ENCODE peak calls at places on chromosomes 3 and 15, in ten cellular contexts. One of them, this sample, is unnamed.

GRCh38 chr3:10198761-10199688 is 34.3 kb downstream of the IRAK2 start:
- DNase-seq in type B pancreatic cell: no peak
- DNase-seq in GM12864: peak
- DNase-seq in GM19239: peak
- DNase-seq in glutamatergic neuron: no peak
- DNase-seq in lower leg skin: peak
- DNase-seq in fibroblast of lung: peak
- DNase-seq in AG20443: peak
- DNase-seq in activated T-helper 1 cell treated with Interleukin-2 at 50 U/mL for 16 hours: peak
- DNase-seq in kidney epithelial cell: peak
- DNase-seq in this sample: no peak

GRCh38 chr3:81443948-81444347 is 317.5 kb downstream of the GBE1 start:
- DNase-seq in type B pancreatic cell: no peak
- DNase-seq in GM12864: no peak
- DNase-seq in GM19239: no peak
- DNase-seq in glutamatergic neuron: no peak
- DNase-seq in lower leg skin: no peak
- DNase-seq in fibroblast of lung: peak
- DNase-seq in AG20443: peak
- DNase-seq in activated T-helper 1 cell treated with Interleukin-2 at 50 U/mL for 16 hours: no peak
- DNase-seq in kidney epithelial cell: no peak
- DNase-seq in this sample: no peak

GRCh38 chr15:26191216-26191615 is 328.1 kb upstream of the ATP10A start:
- DNase-seq in type B pancreatic cell: no peak
- DNase-seq in GM12864: no peak
- DNase-seq in GM19239: no peak
- DNase-seq in glutamatergic neuron: no peak
- DNase-seq in lower leg skin: no peak
- DNase-seq in fibroblast of lung: no peak
- DNase-seq in AG20443: no peak
- DNase-seq in activated T-helper 1 cell treated with Interleukin-2 at 50 U/mL for 16 hours: no peak
- DNase-seq in kidney epithelial cell: no peak
- DNase-seq in this sample: no peak

GRCh38 chr3:188775412-188775811 is 396.4 kb upstream of the TPRG1 start:
- DNase-seq in type B pancreatic cell: no peak
- DNase-seq in GM12864: no peak
- DNase-seq in GM19239: no peak
- DNase-seq in glutamatergic neuron: no peak
- DNase-seq in lower leg skin: no peak
- DNase-seq in fibroblast of lung: no peak
- DNase-seq in AG20443: no peak
- DNase-seq in activated T-helper 1 cell treated with Interleukin-2 at 50 U/mL for 16 hours: no peak
- DNase-seq in kidney epithelial cell: no peak
- DNase-seq in this sample: no peak

GRCh38 chr3:161914703-161915102 is 418.1 kb downstream of the OTOL1 start:
- DNase-seq in type B pancreatic cell: no peak
- DNase-seq in GM12864: no peak
- DNase-seq in GM19239: no peak
- DNase-seq in glutamatergic neuron: peak
- DNase-seq in lower leg skin: peak
- DNase-seq in fibroblast of lung: peak
- DNase-seq in AG20443: peak
- DNase-seq in activated T-helper 1 cell treated with Interleukin-2 at 50 U/mL for 16 hours: no peak
- DNase-seq in kidney epithelial cell: peak
- DNase-seq in this sample: no peak

GRCh38 chr15:78737187-78737820 is 74.0 kb downstream of the ADAMTS7 start:
- DNase-seq in type B pancreatic cell: peak
- DNase-seq in GM12864: no peak
- DNase-seq in GM19239: no peak
- DNase-seq in glutamatergic neuron: no peak
- DNase-seq in lower leg skin: no peak
- DNase-seq in fibroblast of lung: no peak
- DNase-seq in AG20443: no peak
- DNase-seq in activated T-helper 1 cell treated with Interleukin-2 at 50 U/mL for 16 hours: no peak
- DNase-seq in kidney epithelial cell: no peak
- DNase-seq in this sample: peak

GRCh38 chr3:11908981-11909698 is 62.5 kb upstream of the TAMM41 start:
- DNase-seq in type B pancreatic cell: no peak
- DNase-seq in GM12864: no peak
- DNase-seq in GM19239: no peak
- DNase-seq in glutamatergic neuron: no peak
- DNase-seq in lower leg skin: no peak
- DNase-seq in fibroblast of lung: no peak
- DNase-seq in AG20443: no peak
- DNase-seq in activated T-helper 1 cell treated with Interleukin-2 at 50 U/mL for 16 hours: no peak
- DNase-seq in kidney epithelial cell: no peak
- DNase-seq in this sample: peak

GRCh38 chr3:58973796-58974195 is 76.0 kb downstream of the CFAP20DC start:
- DNase-seq in type B pancreatic cell: no peak
- DNase-seq in GM12864: no peak
- DNase-seq in GM19239: no peak
- DNase-seq in glutamatergic neuron: no peak
- DNase-seq in lower leg skin: no peak
- DNase-seq in fibroblast of lung: peak
- DNase-seq in AG20443: no peak
- DNase-seq in activated T-helper 1 cell treated with Interleukin-2 at 50 U/mL for 16 hours: no peak
- DNase-seq in kidney epithelial cell: no peak
- DNase-seq in this sample: no peak

GRCh38 chr3:933311-933710 is 159.5 kb upstream of the CNTN6 start:
- DNase-seq in type B pancreatic cell: no peak
- DNase-seq in GM12864: no peak
- DNase-seq in GM19239: no peak
- DNase-seq in glutamatergic neuron: peak
- DNase-seq in lower leg skin: no peak
- DNase-seq in fibroblast of lung: no peak
- DNase-seq in AG20443: no peak
- DNase-seq in activated T-helper 1 cell treated with Interleukin-2 at 50 U/mL for 16 hours: no peak
- DNase-seq in kidney epithelial cell: no peak
- DNase-seq in this sample: no peak

GRCh38 chr3:126434931-126435411 is 40.3 kb downstream of the CFAP100 start:
- DNase-seq in type B pancreatic cell: no peak
- DNase-seq in GM12864: no peak
- DNase-seq in GM19239: no peak
- DNase-seq in glutamatergic neuron: no peak
- DNase-seq in lower leg skin: no peak
- DNase-seq in fibroblast of lung: no peak
- DNase-seq in AG20443: no peak
- DNase-seq in activated T-helper 1 cell treated with Interleukin-2 at 50 U/mL for 16 hours: no peak
- DNase-seq in kidney epithelial cell: no peak
- DNase-seq in this sample: peak

GRCh38 chr3:146589899-146590508 is 15.1 kb downstream of the PLSCR5 start:
- DNase-seq in type B pancreatic cell: no peak
- DNase-seq in GM12864: no peak
- DNase-seq in GM19239: no peak
- DNase-seq in glutamatergic neuron: no peak
- DNase-seq in lower leg skin: no peak
- DNase-seq in fibroblast of lung: peak
- DNase-seq in AG20443: peak
- DNase-seq in activated T-helper 1 cell treated with Interleukin-2 at 50 U/mL for 16 hours: no peak
- DNase-seq in kidney epithelial cell: no peak
- DNase-seq in this sample: no peak

This sample was measured in vagina.